ENCODE peak calls at places on chromosomes 3 and 15, in five cellular contexts. B, M, Q, X and U are unnamed samples.

GRCh38 chr3:182755308-182756106 is 37.8 kb upstream of the ATP11B start:
- DNase-seq in B (no peak), M (peak; percentile 18), Q (no peak), X (no peak), U (no peak)

GRCh38 chr3:37492977-37493471 is 318.6 kb upstream of the LRRFIP2 start:
- DNase-seq in B (no peak), M (no peak), Q (no peak), X (no peak), U (peak; percentile 29)

GRCh38 chr3:133924041-133924440 is 28.4 kb upstream of the RAB6B start:
- DNase-seq in B (no peak), M (peak; percentile 29), Q (no peak), X (no peak), U (no peak)

GRCh38 chr3:186757686-186758220 is 25.6 kb upstream of the EIF4A2 start:
- DNase-seq in B (peak; percentile 49), M (no peak), Q (no peak), X (no peak), U (no peak)

GRCh38 chr3:4765212-4765611 is 214.0 kb upstream of the BHLHE40 start:
- DNase-seq in B (no peak), M (no peak), Q (no peak), X (no peak), U (no peak)

GRCh38 chr3:9915252-9916141 is 1.4 kb upstream of the IL17RC start:
- DNase-seq in B (peak; percentile 81), M (peak; percentile 52), Q (no peak), X (no peak), U (peak; percentile 76)

GRCh38 chr15:59051867-59052861 is 52.8 kb upstream of the CCNB2 start:
- DNase-seq in B (no peak), M (no peak), Q (no peak), X (no peak), U (no peak)

GRCh38 chr3:141407043-141407442 is 38.7 kb downstream of the ZBTB38 start:
- DNase-seq in B (no peak), M (peak; percentile 100), Q (no peak), X (no peak), U (peak; percentile 97)

GRCh38 chr3:64945171-64945684 is 257.4 kb upstream of the ADAMTS9 start:
- DNase-seq in B (peak; percentile 95), M (no peak), Q (peak; percentile 83), X (no peak), U (peak; percentile 63)

GRCh38 chr3:43211681-43212080 is 74.7 kb upstream of the SNRK start:
- DNase-seq in B (no peak), M (no peak), Q (no peak), X (no peak), U (no peak)

GRCh38 chr15:90957105-90957790 is 2.6 kb downstream of the RCCD1 start:
- DNase-seq in B (peak; percentile 42), M (peak; percentile 39), Q (no peak), X (no peak), U (peak; percentile 44)

GRCh38 chr3:50345586-50345985 is at the start of gene ZMYND10:
- DNase-seq in B (peak; percentile 78), M (peak; percentile 28), Q (peak; percentile 68), X (no peak), U (no peak)

GRCh38 chr3:115858995-115859807 is 235.9 kb downstream of the GAP43 start:
- DNase-seq in B (peak; percentile 63), M (no peak), Q (peak; percentile 64), X (peak; percentile 62), U (peak; percentile 7)

GRCh38 chr3:32148356-32148755 is 41.9 kb downstream of the GPD1L start:
- DNase-seq in B (no peak), M (no peak), Q (no peak), X (no peak), U (no peak)

GRCh38 chr3:188389711-188390346 is 235.9 kb downstream of the LPP start:
- DNase-seq in B (no peak), M (no peak), Q (no peak), X (no peak), U (no peak)

GRCh38 chr15:72284781-72285180 is 12.4 kb upstream of the PARP6 start:
- DNase-seq in B (no peak), M (peak; percentile 20), Q (no peak), X (no peak), U (no peak)

GRCh38 chr3:16476636-16477035 is 36.9 kb downstream of the RFTN1 start:
- DNase-seq in B (no peak), M (peak; percentile 99), Q (no peak), X (no peak), U (peak; percentile 98)

GRCh38 chr3:57557088-57557537 is 1.0 kb downstream of the PDE12 start:
- DNase-seq in B (peak; percentile 47), M (peak; percentile 56), Q (peak; percentile 9), X (no peak), U (peak; percentile 68)

GRCh38 chr3:47065058-47065457 is 85.6 kb downstream of the NBEAL2 start:
- DNase-seq in B (no peak), M (no peak), Q (no peak), X (no peak), U (no peak)

GRCh38 chr3:13077431-13078157 is 4.4 kb upstream of the IQSEC1 start:
- DNase-seq in B (no peak), M (no peak), Q (no peak), X (no peak), U (peak; percentile 6)

GRCh38 chr3:100399341-100400071 is 1.4 kb downstream of the TOMM70 start:
- DNase-seq in B (no peak), M (no peak), Q (no peak), X (no peak), U (no peak)

GRCh38 chr3:135556184-135556583 is 409.3 kb upstream of the PPP2R3A start:
- DNase-seq in B (no peak), M (no peak), Q (no peak), X (no peak), U (no peak)

GRCh38 chr15:88648357-88649214 is 9.8 kb downstream of the ISG20 start:
- DNase-seq in B (no peak), M (peak; percentile 46), Q (no peak), X (no peak), U (peak; percentile 29)

GRCh38 chr3:67655364-67656121 is 1.1 kb upstream of the SUCLG2 start:
- DNase-seq in B (no peak), M (no peak), Q (no peak), X (no peak), U (no peak)

GRCh38 chr3:195892355-195893120 is 15.8 kb downstream of the TNK2 start:
- DNase-seq in B (no peak), M (peak; percentile 71), Q (peak; percentile 36), X (no peak), U (peak; percentile 81)

GRCh38 chr3:195458188-195458800 is 15.5 kb upstream of the ACAP2 start:
- DNase-seq in B (no peak), M (peak; percentile 28), Q (no peak), X (no peak), U (peak; percentile 31)

GRCh38 chr3:150515210-150515609 is 31.1 kb downstream of the SERP1 start:
- DNase-seq in B (no peak), M (no peak), Q (no peak), X (no peak), U (no peak)

GRCh38 chr3:13110678-13111116 is 37.5 kb upstream of the IQSEC1 start:
- DNase-seq in B (peak; percentile 18), M (no peak), Q (no peak), X (no peak), U (peak; percentile 65)

GRCh38 chr3:147419062-147419701 is 10.0 kb downstream of the ZIC1 start:
- DNase-seq in B (peak; percentile 94), M (peak; percentile 15), Q (peak; percentile 84), X (peak; percentile 92), U (peak; percentile 18)

GRCh38 chr15:85821545-85821944 is 26.8 kb upstream of the KLHL25 start:
- DNase-seq in B (no peak), M (no peak), Q (no peak), X (no peak), U (no peak)

GRCh38 chr3:73140772-73141434 is 79.4 kb downstream of the EBLN2 start:
- DNase-seq in B (no peak), M (no peak), Q (no peak), X (no peak), U (no peak)

GRCh38 chr3:44132061-44132460 is 109.6 kb upstream of the TOPAZ1 start:
- DNase-seq in B (no peak), M (no peak), Q (no peak), X (no peak), U (no peak)

GRCh38 chr3:188974856-188975611 is 196.7 kb upstream of the TPRG1 start:
- DNase-seq in B (no peak), M (peak; percentile 64), Q (no peak), X (no peak), U (no peak)

GRCh38 chr15:68192804-68193521 is 12.2 kb downstream of the CALML4 start:
- DNase-seq in B (no peak), M (no peak), Q (no peak), X (no peak), U (no peak)

GRCh38 chr3:49346797-49347251 is 7.0 kb upstream of the USP4 start:
- DNase-seq in B (no peak), M (peak; percentile 69), Q (no peak), X (no peak), U (peak; percentile 34)

GRCh38 chr3:11381563-11381962 is 109.4 kb downstream of the ATG7 start:
- DNase-seq in B (no peak), M (peak; percentile 68), Q (no peak), X (no peak), U (no peak)

GRCh38 chr3:53570709-53571108 is 76.3 kb downstream of the CACNA1D start:
- DNase-seq in B (no peak), M (peak; percentile 1), Q (no peak), X (no peak), U (peak; percentile 60)
- H2BK15ac ChIP-seq in B (no peak overlapping the region), M (no peak overlapping the region), Q (no peak overlapping the region), X (no peak overlapping the region), U (no peak overlapping the region)

GRCh38 chr15:52369030-52369429 is 73.4 kb upstream of the MYO5C start:
- DNase-seq in B (no peak), M (no peak), Q (no peak), X (no peak), U (no peak)

GRCh38 chr15:52369455-52369854 is 73.9 kb upstream of the MYO5C start:
- DNase-seq in B (no peak), M (no peak), Q (no peak), X (no peak), U (no peak)

GRCh38 chr15:52368402-52368801 is 72.8 kb upstream of the MYO5C start:
- DNase-seq in B (peak; percentile 79), M (no peak), Q (no peak), X (no peak), U (no peak)

GRCh38 chr15:52370010-52370409 is 74.4 kb upstream of the MYO5C start:
- DNase-seq in B (no peak), M (peak; percentile 39), Q (no peak), X (no peak), U (no peak)
- H3K36me3 ChIP-seq in B (no peaks in the 10 kb centered on the region), M (peaks cover 20% of the 10 kb centered on the region), Q (peaks cover 9% of the 10 kb centered on the region), X (peaks cover 11% of the 10 kb centered on the region), U (peaks cover 98% of the 10 kb centered on the region)

GRCh38 chr3:197511853-197512635 is 43.7 kb downstream of the BDH1 start:
- DNase-seq in B (peak; percentile 65), M (no peak), Q (no peak), X (no peak), U (no peak)
- H2BK15ac ChIP-seq in B (no peak overlapping the region), M (no peak overlapping the region), Q (no peak overlapping the region), X (peak overlapping the region; percentile 6), U (no peak overlapping the region)

DNA sequence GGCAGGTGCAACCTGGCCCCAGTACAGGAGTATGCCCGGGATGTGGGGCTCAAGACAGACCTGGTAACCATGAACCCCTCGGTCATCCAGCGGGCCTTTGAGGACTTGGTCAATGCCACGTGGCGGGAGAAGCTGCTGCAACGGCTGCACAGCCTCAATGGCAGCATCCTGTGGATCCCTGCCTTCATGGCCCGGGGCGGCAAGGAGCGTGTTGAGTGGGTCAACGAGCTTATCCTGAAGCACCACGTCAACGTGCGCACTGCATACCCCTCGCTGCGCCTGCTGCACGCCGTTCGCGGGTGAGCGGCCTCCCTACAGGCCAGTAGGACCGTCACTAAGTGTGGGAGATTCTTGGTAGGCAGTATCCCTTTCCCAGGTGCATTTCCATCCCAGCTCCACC is 51.0 kb downstream of the ST8SIA2 start:
- DNase-seq in B (no peak), M (no peak), Q (no peak), X (no peak), U (no peak)
- H3K36me3 ChIP-seq in B (peaks cover 2% of the 10 kb centered on the region), M (no peaks in the 10 kb centered on the region), Q (peaks cover 45% of the 10 kb centered on the region), X (no peaks in the 10 kb centered on the region), U (no peaks in the 10 kb centered on the region)